ENCODE peak calls at places on chromosomes 6 and 20, in five cellular contexts. W is uterus, Z is mammary epithelial cell, E is brain microvascular endothelial cell, A is fibroblast of the aortic adventitia. J is an unnamed sample.

GRCh38 chr6:44310241-44310640 is 2.9 kb downstream of the AARS2 start:
- DNase-seq in W (no peak), Z (no peak), E (no peak), A (no peak), J (no peak)

GRCh38 chr6:113576310-113576709 is 280.8 kb upstream of the MARCKS start:
- DNase-seq in W (no peak), Z (no peak), E (no peak), A (no peak), J (no peak)

GRCh38 chr20:16434087-16434664 is 139.1 kb downstream of the KIF16B start:
- DNase-seq in W (peak), Z (peak), E (peak), A (peak), J (peak)

GRCh38 chr6:43708857-43709653 is 21.5 kb upstream of the MRPS18A start:
- DNase-seq in W (peak), Z (peak), E (peak), A (peak), J (no peak)

GRCh38 chr6:169619650-169620049 is 82.2 kb downstream of the WDR27 start:
- DNase-seq in W (no peak), Z (peak), E (peak), A (peak), J (no peak)

GRCh38 chr20:47198254-47198671 is 158.2 kb downstream of the ZMYND8 start:
- DNase-seq in W (no peak), Z (peak), E (no peak), A (no peak), J (no peak)

GRCh38 chr6:4922488-4923037 is 81.3 kb downstream of the RPP40 start:
- DNase-seq in W (no peak), Z (no peak), E (no peak), A (no peak), J (no peak)

GRCh38 chr20:17868146-17868545 is 100.4 kb downstream of the SNX5 start:
- DNase-seq in W (no peak), Z (no peak), E (no peak), A (no peak), J (no peak)

DNA sequence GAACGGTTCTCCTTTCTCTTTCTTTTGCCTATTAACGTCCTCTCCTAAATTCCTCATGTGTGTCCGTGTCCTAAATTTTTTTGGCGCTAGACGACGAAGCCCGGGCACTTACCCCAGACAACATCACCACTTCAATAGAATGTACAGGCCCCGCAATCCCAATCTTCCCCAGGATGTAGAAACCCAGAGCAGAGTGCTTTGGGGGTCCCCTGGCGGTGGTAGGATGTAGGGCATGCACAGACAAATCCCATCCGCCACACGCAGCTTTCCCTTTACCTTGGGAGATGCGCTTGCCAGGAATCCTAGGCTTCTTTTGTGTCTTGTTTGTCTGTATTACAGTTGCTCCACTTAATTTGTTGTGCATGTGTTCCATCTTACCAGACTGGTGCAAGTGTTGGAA is 417.3 kb upstream of the ARID1B start:
- DNase-seq in W (no peak), Z (no peak), E (no peak), A (no peak), J (peak)
- TF ChIP-seq CTCF in W (no peak), Z (no peak), E (no peak), A (peak), J (no peak)

GRCh38 chr6:144148891-144149290 is 1.4 kb upstream of the STX11 start:
- DNase-seq in W (no peak), Z (no peak), E (no peak), A (peak), J (no peak)
- TF ChIP-seq CTCF in W (no peak), Z (no peak), E (no peak), A (no peak), J (no peak)

DNA sequence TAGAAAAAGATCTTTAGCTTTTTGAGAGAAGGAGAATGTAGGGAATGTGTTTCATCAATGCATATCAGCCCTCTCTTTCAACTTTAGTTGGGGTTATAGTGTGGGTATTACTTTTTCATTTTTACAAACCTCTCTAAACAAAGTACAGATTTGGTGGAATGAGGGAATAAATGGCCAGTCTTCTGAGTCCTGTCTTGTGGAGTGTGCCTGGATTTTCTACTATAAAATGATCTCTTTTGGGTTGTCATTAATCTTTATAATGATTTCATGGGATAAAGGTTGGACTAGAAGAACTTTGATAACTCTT is 209.3 kb downstream of the RNF144B start:
- DNase-seq in W (no peak), Z (no peak), E (no peak), A (no peak), J (no peak)
- TF ChIP-seq CTCF in W (no peak), Z (no peak), E (no peak), A (no peak), J (no peak)

DNA sequence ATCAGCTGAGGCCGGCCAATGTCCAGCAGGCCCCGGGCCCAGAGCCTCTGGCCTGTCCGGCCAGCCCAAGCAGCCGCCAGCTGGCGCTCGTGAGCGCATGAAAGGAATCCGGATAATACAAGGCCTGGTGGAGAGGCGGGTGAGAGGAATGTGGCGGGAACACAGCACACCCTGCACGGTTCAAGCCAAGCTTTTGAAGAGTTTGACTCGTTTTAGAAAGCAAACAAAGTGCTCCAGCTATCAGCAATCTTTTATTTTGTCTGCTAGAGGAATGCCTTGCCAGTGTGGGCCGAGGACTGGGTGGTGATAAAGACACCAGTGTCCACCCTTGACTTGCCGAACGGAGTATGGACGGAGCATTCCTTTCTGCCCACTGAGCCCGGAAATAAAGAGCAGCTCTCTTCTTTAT is 9.3 kb upstream of the NEDD9 start:
- DNase-seq in W (peak), Z (no peak), E (peak), A (peak), J (no peak)
- TF ChIP-seq CTCF in W (peak), Z (peak), E (peak), A (peak), J (no peak)

GRCh38 chr6:168242655-168243225 is 76.8 kb downstream of the DACT2 start:
- DNase-seq in W (no peak), Z (no peak), E (no peak), A (no peak), J (no peak)
- TF ChIP-seq CTCF in W (no peak), Z (no peak), E (no peak), A (no peak), J (no peak)

GRCh38 chr6:36913082-36913481 is 27.3 kb downstream of the C6orf89 start:
- DNase-seq in W (no peak), Z (no peak), E (no peak), A (no peak), J (no peak)

GRCh38 chr6:36915599-36915998 is 29.8 kb downstream of the C6orf89 start:
- DNase-seq in W (no peak), Z (no peak), E (no peak), A (no peak), J (no peak)

GRCh38 chr6:36916159-36916558 is 30.4 kb downstream of the C6orf89 start:
- DNase-seq in W (no peak), Z (peak), E (no peak), A (peak), J (no peak)

GRCh38 chr6:36912583-36912982 is 26.8 kb downstream of the C6orf89 start:
- DNase-seq in W (no peak), Z (peak), E (peak), A (peak), J (no peak)

DNA sequence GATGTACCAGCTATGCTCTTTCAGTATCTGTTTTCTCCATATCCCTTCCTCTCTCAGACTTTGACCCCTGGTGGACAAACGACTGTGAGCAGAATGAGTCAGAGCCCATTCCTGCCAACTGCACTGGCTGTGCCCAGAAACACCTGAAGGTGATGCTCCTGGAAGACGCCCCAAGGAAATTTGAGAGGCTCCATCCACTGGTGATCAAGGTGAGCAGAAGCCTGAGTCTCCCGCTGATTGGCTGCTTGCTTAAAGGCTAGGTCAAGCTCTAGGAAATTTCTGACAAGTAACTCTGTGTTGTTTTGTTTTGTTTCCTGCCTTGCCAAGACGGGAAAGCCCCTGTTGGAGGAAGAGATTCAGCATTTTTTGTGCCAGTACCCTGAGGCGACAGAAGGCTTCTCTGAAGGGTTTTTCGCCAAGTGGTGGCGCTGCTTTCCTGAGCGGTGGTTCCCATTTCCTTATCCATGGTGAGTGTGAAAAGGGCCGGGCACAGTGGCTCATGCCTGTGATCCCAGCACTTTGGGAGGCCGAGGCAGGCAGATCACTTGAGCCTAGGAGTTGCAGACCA is 28.6 kb downstream of the C6orf89 start:
- DNase-seq in W (no peak), Z (peak), E (no peak), A (peak), J (no peak)
- TF ChIP-seq CTCF in W (no peak), Z (peak), E (peak), A (peak), J (peak)

DNA sequence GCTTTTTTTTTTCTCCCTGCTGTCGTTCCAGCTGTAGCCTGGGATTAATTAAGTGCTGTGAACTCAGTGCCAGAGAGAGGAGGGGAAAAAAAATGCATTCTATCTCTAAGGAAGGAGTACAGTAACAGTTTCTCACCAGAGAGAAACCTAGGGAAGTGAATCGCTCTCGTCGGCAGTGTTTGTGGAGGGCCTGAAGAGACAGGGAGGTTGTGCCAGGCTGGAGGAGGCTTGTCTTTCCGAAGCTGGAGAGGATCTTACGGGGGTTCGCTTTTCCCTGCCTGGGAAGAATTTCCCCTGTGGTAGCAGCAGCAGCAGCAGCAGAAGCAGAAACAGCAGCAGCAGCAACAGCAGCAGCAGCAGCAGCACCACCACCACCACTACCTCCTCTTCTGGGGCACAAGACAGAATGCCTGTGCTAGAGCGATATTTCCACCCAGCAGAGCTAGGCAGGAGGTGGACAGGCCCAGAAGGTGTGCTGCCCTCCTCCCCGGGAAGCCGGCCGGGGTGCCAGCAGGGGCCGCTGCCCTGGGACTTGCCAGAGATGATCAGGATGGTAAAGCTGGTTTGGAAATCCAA is 186.5 kb downstream of the PDE7B start:
- DNase-seq in W (peak), Z (no peak), E (no peak), A (peak), J (no peak)
- TF ChIP-seq CTCF in W (peak), Z (no peak), E (peak), A (peak), J (no peak)

GRCh38 chr6:15642276-15642675 is 20.6 kb downstream of the DTNBP1 start:
- DNase-seq in W (no peak), Z (no peak), E (no peak), A (no peak), J (no peak)
- TF ChIP-seq CTCF in W (no peak), Z (peak), E (peak), A (peak), J (no peak)